ENCODE peak calls at places on chromosome 6, in four cellular contexts. One of them, this sample, is unnamed.

GRCh38 chr6:78810146-78810545 is 57.2 kb upstream of the IRAK1BP1 start:
- DNase-seq in A549: peak
- DNase-seq in HepG2: peak
- DNase-seq in K562: peak
- DNase-seq in this sample: peak

GRCh38 chr6:145544514-145544913 is 190.8 kb downstream of the EPM2A start:
- DNase-seq in A549: no peak
- DNase-seq in HepG2: no peak
- DNase-seq in K562: no peak
- DNase-seq in this sample: no peak

GRCh38 chr6:11650297-11650696 is 112.7 kb downstream of the TMEM170B start:
- DNase-seq in A549: peak
- DNase-seq in HepG2: no peak
- DNase-seq in K562: no peak
- DNase-seq in this sample: peak

GRCh38 chr6:40545954-40546353 is 41.2 kb downstream of the LRFN2 start:
- DNase-seq in A549: no peak
- DNase-seq in HepG2: no peak
- DNase-seq in K562: no peak
- DNase-seq in this sample: no peak

GRCh38 chr6:143233563-143234285 is 173.0 kb downstream of the AIG1 start:
- DNase-seq in A549: no peak
- DNase-seq in HepG2: no peak
- DNase-seq in K562: no peak
- DNase-seq in this sample: no peak

GRCh38 chr6:1787894-1788293 is 178.2 kb downstream of the FOXC1 start:
- DNase-seq in A549: no peak
- DNase-seq in HepG2: no peak
- DNase-seq in K562: no peak
- DNase-seq in this sample: peak

GRCh38 chr6:117451607-117452164 is 25.9 kb upstream of the ROS1 start:
- DNase-seq in A549: no peak
- DNase-seq in HepG2: no peak
- DNase-seq in K562: no peak
- DNase-seq in this sample: peak

GRCh38 chr6:118326712-118327111 is 221.4 kb upstream of the PLN start:
- DNase-seq in A549: no peak
- DNase-seq in HepG2: no peak
- DNase-seq in K562: no peak
- DNase-seq in this sample: no peak

GRCh38 chr6:33156561-33156960 is 35.7 kb downstream of the COL11A2 start:
- DNase-seq in A549: no peak
- DNase-seq in HepG2: no peak
- DNase-seq in K562: no peak
- DNase-seq in this sample: no peak

GRCh38 chr6:4563877-4564276 is 212.3 kb upstream of the CDYL start:
- DNase-seq in A549: no peak
- DNase-seq in HepG2: no peak
- DNase-seq in K562: no peak
- DNase-seq in this sample: no peak

GRCh38 chr6:157445277-157445676 is 64.3 kb downstream of the ZDHHC14 start:
- DNase-seq in A549: no peak
- DNase-seq in HepG2: no peak
- DNase-seq in K562: no peak
- DNase-seq in this sample: no peak

GRCh38 chr6:130381012-130381411 is 15.2 kb downstream of the TMEM200A start:
- DNase-seq in A549: no peak
- DNase-seq in HepG2: no peak
- DNase-seq in K562: no peak
- DNase-seq in this sample: no peak

GRCh38 chr6:54860739-54861138 is 14.2 kb downstream of the FAM83B start:
- DNase-seq in A549: no peak
- DNase-seq in HepG2: no peak
- DNase-seq in K562: no peak
- DNase-seq in this sample: peak
- TF ChIP-seq MAZ in A549: no peak
- TF ChIP-seq MAZ in HepG2: no peak
- TF ChIP-seq MAZ in K562: no peak
- TF ChIP-seq MAZ in this sample: no peak

GRCh38 chr6:164569503-164569902 is 739.9 kb downstream of the C6orf118 start:
- DNase-seq in A549: no peak
- DNase-seq in HepG2: no peak
- DNase-seq in K562: no peak
- DNase-seq in this sample: no peak
- TF ChIP-seq MAZ in A549: no peak
- TF ChIP-seq MAZ in HepG2: no peak
- TF ChIP-seq MAZ in K562: no peak
- TF ChIP-seq MAZ in this sample: no peak

GRCh38 chr6:47520282-47520681 is 42.7 kb downstream of the CD2AP start:
- DNase-seq in A549: no peak
- DNase-seq in HepG2: peak
- DNase-seq in K562: no peak
- DNase-seq in this sample: no peak
- TF ChIP-seq MAZ in A549: no peak
- TF ChIP-seq MAZ in HepG2: no peak
- TF ChIP-seq MAZ in K562: no peak
- TF ChIP-seq MAZ in this sample: no peak

GRCh38 chr6:28267695-28268059 is 734 bp downstream of the ZSCAN26 start:
- DNase-seq in A549: no peak
- DNase-seq in HepG2: no peak
- DNase-seq in K562: no peak
- DNase-seq in this sample: no peak
- TF ChIP-seq MAZ in A549: no peak
- TF ChIP-seq MAZ in HepG2: no peak
- TF ChIP-seq MAZ in K562: no peak
- TF ChIP-seq MAZ in this sample: no peak

GRCh38 chr6:168244961-168245551 is 74.5 kb downstream of the DACT2 start:
- DNase-seq in A549: no peak
- DNase-seq in HepG2: peak
- DNase-seq in K562: no peak
- DNase-seq in this sample: no peak
- TF ChIP-seq MAZ in A549: no peak
- TF ChIP-seq MAZ in HepG2: no peak
- TF ChIP-seq MAZ in K562: no peak
- TF ChIP-seq MAZ in this sample: no peak

DNA sequence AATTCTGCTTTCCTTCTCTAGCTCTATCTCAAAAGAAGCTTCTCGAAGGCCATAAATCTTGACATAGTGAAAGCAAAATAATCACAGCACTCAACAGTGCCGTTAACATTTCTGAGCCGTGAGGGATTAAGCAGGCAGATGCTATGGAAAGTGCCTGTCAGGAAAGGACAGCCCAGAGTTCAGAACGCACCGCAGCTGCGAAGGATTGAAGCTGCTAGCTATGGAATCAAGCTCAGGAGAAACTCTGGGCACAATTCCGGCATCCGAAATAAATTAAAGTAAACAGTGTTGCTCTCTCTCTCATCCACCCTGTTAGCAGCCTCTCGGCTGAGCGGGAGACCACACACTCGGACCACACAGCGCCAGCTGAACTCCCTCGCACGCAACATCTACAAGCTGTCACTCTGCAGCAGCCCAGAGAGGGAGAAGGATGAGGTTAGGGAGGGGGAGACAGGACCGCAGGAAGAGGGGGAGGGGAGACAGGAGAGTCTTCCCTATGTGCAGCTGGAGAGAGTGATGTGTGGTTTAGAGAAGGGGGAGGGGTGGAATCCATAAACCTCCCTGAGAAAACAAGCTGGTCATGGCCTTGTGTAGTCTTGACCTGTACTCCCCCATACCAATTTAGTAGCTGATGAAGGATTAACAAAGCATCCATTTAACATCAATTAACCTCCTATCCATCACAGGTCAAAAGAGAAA is 9.0 kb downstream of the EXOC2 start:
- DNase-seq in A549: no peak
- DNase-seq in HepG2: no peak
- DNase-seq in K562: peak
- DNase-seq in this sample: peak
- TF ChIP-seq MAZ in A549: no peak
- TF ChIP-seq MAZ in HepG2: no peak
- TF ChIP-seq MAZ in K562: peak
- TF ChIP-seq MAZ in this sample: peak

GRCh38 chr6:43459535-43459934 is 4.2 kb upstream of the DLK2 start:
- DNase-seq in A549: no peak
- DNase-seq in HepG2: no peak
- DNase-seq in K562: no peak
- DNase-seq in this sample: no peak

GRCh38 chr6:43460032-43460431 is 4.7 kb upstream of the DLK2 start:
- DNase-seq in A549: no peak
- DNase-seq in HepG2: no peak
- DNase-seq in K562: no peak
- DNase-seq in this sample: no peak

GRCh38 chr6:43455034-43455747 is at the start of gene DLK2:
- DNase-seq in A549: no peak
- DNase-seq in HepG2: no peak
- DNase-seq in K562: peak
- DNase-seq in this sample: no peak

GRCh38 chr6:43456737-43457126 is 1.4 kb upstream of the DLK2 start:
- DNase-seq in A549: no peak
- DNase-seq in HepG2: no peak
- DNase-seq in K562: peak
- DNase-seq in this sample: no peak

DNA sequence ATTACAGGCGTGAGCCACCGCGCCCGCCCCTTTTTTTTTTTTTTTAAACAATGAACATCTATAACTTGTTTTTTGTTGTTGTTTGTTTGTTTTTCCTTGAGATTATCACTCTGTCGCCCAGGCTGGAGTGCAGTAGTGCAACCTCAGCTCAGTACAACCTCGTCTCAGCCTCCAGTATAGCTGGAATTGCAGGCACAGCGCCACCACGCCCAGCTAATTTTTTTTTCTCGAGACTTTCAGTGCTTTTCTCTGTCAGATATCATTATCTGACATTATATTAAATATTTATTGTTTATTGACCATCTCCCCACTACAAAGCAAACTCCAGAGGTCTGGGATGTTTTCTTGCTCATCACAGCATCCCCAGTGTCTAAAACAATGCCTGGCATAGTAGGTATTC is 2.3 kb upstream of the DLK2 start:
- DNase-seq in A549: peak
- DNase-seq in HepG2: no peak
- DNase-seq in K562: no peak
- DNase-seq in this sample: no peak
- TF ChIP-seq MAZ in A549: no peak
- TF ChIP-seq MAZ in HepG2: no peak
- TF ChIP-seq MAZ in K562: no peak
- TF ChIP-seq MAZ in this sample: no peak

DNA sequence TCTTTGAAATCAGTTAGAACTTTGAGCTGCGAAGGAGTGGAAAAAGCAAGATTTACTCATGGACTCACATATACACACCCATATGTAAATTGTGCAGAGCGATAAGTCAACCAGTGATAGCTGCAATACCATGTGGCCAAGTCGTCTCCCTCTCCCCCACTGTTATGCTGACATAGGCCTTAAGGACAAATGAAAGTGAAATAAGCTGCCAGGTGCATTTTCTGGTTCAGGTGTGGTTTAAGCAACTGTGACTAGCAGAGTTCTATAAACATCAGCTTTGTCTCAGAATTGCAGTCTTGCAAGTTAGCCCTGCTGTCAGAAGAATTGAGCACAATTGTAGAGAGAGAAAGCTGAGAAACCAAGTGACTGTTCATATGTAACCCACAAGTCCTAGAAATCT is 9.6 kb downstream of the FAM83B start:
- DNase-seq in A549: no peak
- DNase-seq in HepG2: no peak
- DNase-seq in K562: no peak
- DNase-seq in this sample: no peak
- TF ChIP-seq MAZ in A549: no peak
- TF ChIP-seq MAZ in HepG2: no peak
- TF ChIP-seq MAZ in K562: no peak
- TF ChIP-seq MAZ in this sample: no peak

DNA sequence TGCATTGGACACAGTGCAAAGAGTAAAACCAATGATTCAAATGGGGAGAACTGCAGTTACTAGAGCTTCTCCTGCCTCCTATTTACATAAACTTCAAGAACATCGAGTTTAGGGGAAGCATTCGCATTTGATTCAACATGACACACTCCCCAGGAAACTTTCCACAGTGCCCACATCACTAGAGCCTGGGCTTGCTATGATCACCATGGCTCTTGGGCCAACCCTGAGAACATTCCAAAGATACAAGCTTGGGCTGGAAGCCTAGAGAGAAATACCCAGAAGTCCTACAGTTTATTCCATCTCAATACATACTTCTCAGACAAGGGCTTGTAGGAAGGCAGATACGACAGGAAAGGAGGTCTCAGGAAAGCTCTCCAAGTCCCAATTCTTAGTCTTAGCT is 337.9 kb downstream of the CD83 start:
- DNase-seq in A549: no peak
- DNase-seq in HepG2: no peak
- DNase-seq in K562: no peak
- DNase-seq in this sample: no peak
- TF ChIP-seq MAZ in A549: no peak
- TF ChIP-seq MAZ in HepG2: no peak
- TF ChIP-seq MAZ in K562: no peak
- TF ChIP-seq MAZ in this sample: no peak

This sample was measured in IMR-90.